ENCODE peak calls at places on chromosomes 2 and 18, in six cellular contexts. One of them, this sample, is unnamed.
A peak's percentile ranks its signal among the peaks of the same experiment; 100 is the strongest.

GRCh38 chr2:169663247-169663646 is 31.0 kb downstream of the CFAP210 start:
- DNase-seq in GM23248: no peak
- DNase-seq in progenitor cell of endocrine pancreas: no peak
- DNase-seq in naive thymus-derived CD8-positive, alpha-beta T cell: no peak
- DNase-seq in WTC11: no peak
- DNase-seq in putamen: no peak
- DNase-seq in this sample: no peak

GRCh38 chr18:7618821-7619410 is 51.8 kb downstream of the PTPRM start:
- DNase-seq in GM23248: peak; percentile 28
- DNase-seq in progenitor cell of endocrine pancreas: no peak
- DNase-seq in naive thymus-derived CD8-positive, alpha-beta T cell: no peak
- DNase-seq in WTC11: no peak
- DNase-seq in putamen: no peak
- DNase-seq in this sample: no peak

GRCh38 chr2:104901037-104901851 is 47.3 kb downstream of the POU3F3 start:
- DNase-seq in GM23248: no peak
- DNase-seq in progenitor cell of endocrine pancreas: no peak
- DNase-seq in naive thymus-derived CD8-positive, alpha-beta T cell: no peak
- DNase-seq in WTC11: no peak
- DNase-seq in putamen: no peak
- DNase-seq in this sample: peak; percentile 92

GRCh38 chr2:143128681-143129580 is at the start of gene ARHGAP15:
- DNase-seq in GM23248: no peak
- DNase-seq in progenitor cell of endocrine pancreas: no peak
- DNase-seq in naive thymus-derived CD8-positive, alpha-beta T cell: peak; percentile 68
- DNase-seq in WTC11: no peak
- DNase-seq in putamen: peak; percentile 17
- DNase-seq in this sample: peak; percentile 29

GRCh38 chr18:73549236-73549635 is 598.4 kb downstream of the FBXO15 start:
- DNase-seq in GM23248: peak; percentile 3
- DNase-seq in progenitor cell of endocrine pancreas: no peak
- DNase-seq in naive thymus-derived CD8-positive, alpha-beta T cell: no peak
- DNase-seq in WTC11: no peak
- DNase-seq in putamen: no peak
- DNase-seq in this sample: no peak

GRCh38 chr18:63106727-63107126 is 212.8 kb downstream of the BCL2 start:
- DNase-seq in GM23248: no peak
- DNase-seq in progenitor cell of endocrine pancreas: no peak
- DNase-seq in naive thymus-derived CD8-positive, alpha-beta T cell: no peak
- DNase-seq in WTC11: no peak
- DNase-seq in putamen: no peak
- DNase-seq in this sample: no peak

GRCh38 chr18:22604390-22604985 is 186.8 kb upstream of the CTAGE1 start:
- DNase-seq in GM23248: no peak
- DNase-seq in progenitor cell of endocrine pancreas: no peak
- DNase-seq in naive thymus-derived CD8-positive, alpha-beta T cell: no peak
- DNase-seq in WTC11: no peak
- DNase-seq in putamen: no peak
- DNase-seq in this sample: peak; percentile 43

GRCh38 chr2:172806426-172807008 is 70.9 kb downstream of the RAPGEF4 start:
- DNase-seq in GM23248: peak; percentile 72
- DNase-seq in progenitor cell of endocrine pancreas: no peak
- DNase-seq in naive thymus-derived CD8-positive, alpha-beta T cell: no peak
- DNase-seq in WTC11: no peak
- DNase-seq in putamen: peak; percentile 57
- DNase-seq in this sample: no peak

GRCh38 chr2:233428008-233428407 is 73.7 kb downstream of the DGKD start:
- DNase-seq in GM23248: no peak
- DNase-seq in progenitor cell of endocrine pancreas: no peak
- DNase-seq in naive thymus-derived CD8-positive, alpha-beta T cell: no peak
- DNase-seq in WTC11: no peak
- DNase-seq in putamen: no peak
- DNase-seq in this sample: no peak

GRCh38 chr2:121944072-121944829 is 188.8 kb downstream of the TSN start:
- DNase-seq in GM23248: peak; percentile 95
- DNase-seq in progenitor cell of endocrine pancreas: no peak
- DNase-seq in naive thymus-derived CD8-positive, alpha-beta T cell: no peak
- DNase-seq in WTC11: no peak
- DNase-seq in putamen: peak; percentile 51
- DNase-seq in this sample: no peak